ENCODE peak calls at places on chromosome 11, in nine cellular contexts. L, E, V, S, D, Q, K, G and F are unnamed samples.

GRCh38 chr11:122668562-122669090 is 13.1 kb downstream of the UBASH3B start:
- DNase-seq in G (peak), L (peak), D (no peak), E (no peak), K (peak), Q (no peak), S (no peak), V (no peak), F (no peak)

GRCh38 chr11:460331-461199 is 10.5 kb downstream of the PTDSS2 start:
- DNase-seq in G (peak), E (peak), K (no peak), L (no peak), D (no peak), Q (no peak), V (no peak), S (peak), F (no peak)

GRCh38 chr11:43681543-43681942 is 1.0 kb downstream of the HSD17B12 start:
- DNase-seq in Q (no peak), E (no peak), K (peak), D (no peak), L (peak), G (peak), S (no peak), V (no peak), F (no peak)

GRCh38 chr11:87473174-87473573 is 435.4 kb downstream of the TMEM135 start:
- DNase-seq in K (peak), S (peak), G (peak), V (no peak), D (peak), L (peak), Q (no peak), E (no peak), F (peak)

GRCh38 chr11:1351278-1351937 is 38.3 kb upstream of the BRSK2 start:
- DNase-seq in L (no peak), V (no peak), E (peak), K (no peak), S (no peak), D (no peak), Q (no peak), G (no peak), F (no peak)

GRCh38 chr11:135015966-135016365 is 603.9 kb upstream of the B3GAT1 start:
- DNase-seq in E (no peak), V (no peak), G (no peak), Q (no peak), S (no peak), K (no peak), L (no peak), D (no peak), F (no peak)

GRCh38 chr11:70352074-70352473 is 46.3 kb upstream of the CTTN start:
- DNase-seq in V (no peak), D (no peak), S (no peak), Q (no peak), L (no peak), G (no peak), E (no peak), K (no peak), F (no peak)

GRCh38 chr11:46930089-46930488 is 6.5 kb upstream of the CSTPP1 start:
- DNase-seq in E (no peak), V (no peak), K (no peak), D (no peak), Q (no peak), G (peak), L (no peak), S (no peak), F (no peak)

GRCh38 chr11:63835156-63835540 is 3.8 kb upstream of the MARK2 start:
- DNase-seq in S (no peak), G (no peak), K (no peak), D (no peak), E (no peak), Q (no peak), L (no peak), V (no peak), F (no peak)

GRCh38 chr11:92978226-92979111 is 9.0 kb downstream of the MTNR1B start:
- DNase-seq in G (no peak), D (no peak), V (no peak), S (peak), Q (no peak), K (no peak), L (peak), E (no peak), F (no peak)

GRCh38 chr11:3866206-3866605 is 10.7 kb downstream of the STIM1 start:
- DNase-seq in K (no peak), D (peak), E (peak), L (no peak), S (no peak), V (no peak), Q (peak), G (peak), F (no peak)

GRCh38 chr11:126512251-126512650 is 156.8 kb downstream of the ST3GAL4 start:
- DNase-seq in G (no peak), S (no peak), E (peak), L (no peak), V (no peak), D (no peak), K (no peak), Q (no peak), F (no peak)

GRCh38 chr11:85903406-85903805 is 48.2 kb downstream of the CCDC83 start:
- DNase-seq in S (no peak), K (no peak), V (no peak), E (no peak), Q (no peak), L (no peak), D (no peak), G (no peak), F (no peak)

GRCh38 chr11:65569973-65570918 is at the start of gene ZNRD2:
- DNase-seq in G (peak), S (peak), D (peak), E (peak), L (peak), K (peak), Q (peak), V (peak), F (peak)

GRCh38 chr11:122170815-122171475 is 54.9 kb upstream of the BLID start:
- DNase-seq in E (no peak), S (peak), Q (no peak), V (no peak), G (no peak), K (no peak), L (peak), D (no peak), F (no peak)

GRCh38 chr11:96050435-96051182 is 126.7 kb upstream of the MTMR2 start:
- DNase-seq in V (no peak), G (peak), Q (no peak), E (no peak), S (no peak), L (peak), D (no peak), K (no peak), F (no peak)

GRCh38 chr11:117428856-117429229 is 101.2 kb downstream of the CEP164 start:
- DNase-seq in S (no peak), D (no peak), K (no peak), Q (no peak), V (no peak), E (no peak), G (no peak), L (no peak), F (no peak)
- TF ChIP-seq CTCF in S (no peak), D (no peak), K (no peak), Q (no peak), V (no peak), E (no peak), G (no peak), L (no peak), F (no peak)

GRCh38 chr11:83827940-83828554 is 541.9 kb upstream of the CCDC90B start:
- DNase-seq in K (no peak), Q (no peak), S (no peak), L (peak), G (peak), E (no peak), V (no peak), D (no peak), F (no peak)
- H3K4me3 ChIP-seq in K (no peak), Q (peak), S (no peak), L (no peak), G (peak), E (peak), V (no peak), D (no peak), F (peak)

GRCh38 chr11:14645985-14646900 is 2.6 kb downstream of the PDE3B start:
- DNase-seq in K (no peak), V (no peak), G (no peak), Q (no peak), L (peak), D (no peak), E (no peak), S (no peak), F (no peak)
- TF ChIP-seq CTCF in K (no peak), V (no peak), G (no peak), Q (no peak), L (no peak), D (no peak), E (no peak), S (no peak), F (no peak)

GRCh38 chr11:8688414-8689362 is 6.1 kb downstream of the RPL27A start:
- DNase-seq in E (peak), L (peak), G (peak), Q (peak), K (peak), D (peak), S (peak), V (peak), F (peak)
- H3K4me3 ChIP-seq in E (peak), L (peak), G (peak), Q (peak), K (peak), D (peak), S (peak), V (peak), F (peak)

GRCh38 chr11:18523079-18523478 is 3.7 kb downstream of the TSG101 start:
- DNase-seq in L (no peak), S (no peak), K (no peak), G (no peak), E (no peak), Q (no peak), V (no peak), D (no peak), F (no peak)

GRCh38 chr11:18524248-18524647 is 2.5 kb downstream of the TSG101 start:
- DNase-seq in Q (no peak), D (no peak), K (no peak), V (no peak), G (no peak), E (no peak), L (no peak), S (no peak), F (no peak)

GRCh38 chr11:18521123-18521522 is 5.6 kb downstream of the TSG101 start:
- DNase-seq in V (no peak), Q (no peak), L (no peak), D (no peak), E (no peak), G (no peak), S (no peak), K (no peak), F (no peak)

GRCh38 chr11:18526130-18526520 is 617 bp downstream of the TSG101 start:
- DNase-seq in K (no peak), G (no peak), Q (no peak), L (no peak), S (no peak), E (no peak), V (no peak), D (no peak), F (no peak)

GRCh38 chr11:18522388-18522787 is 4.4 kb downstream of the TSG101 start:
- DNase-seq in G (no peak), D (no peak), K (no peak), Q (no peak), E (no peak), L (no peak), V (no peak), S (no peak), F (no peak)
- TF ChIP-seq CTCF in G (no peak), D (no peak), K (peak), Q (no peak), E (no peak), L (no peak), V (no peak), S (no peak), F (no peak)

GRCh38 chr11:117315285-117316196 is 515 bp downstream of the BACE1 start:
- DNase-seq in Q (no peak), L (no peak), E (no peak), D (no peak), V (no peak), S (no peak), K (no peak), G (no peak), F (no peak)

GRCh38 chr11:117313103-117313502 is 3.0 kb downstream of the BACE1 start:
- DNase-seq in D (no peak), E (no peak), S (no peak), K (no peak), V (no peak), L (no peak), Q (no peak), G (no peak), F (no peak)

GRCh38 chr11:117316197-117316961 is at the start of gene BACE1:
- DNase-seq in K (peak), S (peak), V (peak), Q (peak), D (peak), G (peak), E (peak), L (peak), F (no peak)

GRCh38 chr11:117313828-117314768 is 2.0 kb downstream of the BACE1 start:
- DNase-seq in L (no peak), V (no peak), E (no peak), K (no peak), D (no peak), Q (no peak), G (no peak), S (no peak), F (no peak)

DNA sequence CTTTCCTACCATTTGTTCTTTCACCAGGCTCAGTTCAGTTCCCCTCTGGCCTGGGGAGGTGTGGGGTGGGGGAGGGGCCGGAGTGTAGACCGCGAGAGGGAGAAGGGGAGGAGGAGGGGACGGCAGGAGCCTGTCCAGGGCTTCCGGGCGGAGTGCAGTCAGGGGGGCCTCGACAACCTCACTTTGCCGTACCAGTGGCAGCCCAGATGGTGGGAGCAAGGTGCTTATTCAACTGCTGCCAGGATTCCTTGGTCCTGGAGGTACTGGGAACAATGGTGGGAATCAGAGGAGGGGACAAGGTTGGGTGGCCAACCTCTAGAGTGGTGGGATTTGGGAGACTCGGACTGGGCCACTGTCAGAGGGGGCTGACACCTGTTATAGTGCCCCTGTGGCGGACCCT is 1.2 kb downstream of the BACE1 start:
- DNase-seq in V (no peak), E (no peak), K (no peak), Q (peak), S (no peak), G (no peak), L (no peak), D (no peak), F (no peak)
- H3K4me3 ChIP-seq in V (peak), E (peak), K (peak), Q (peak), S (peak), G (peak), L (peak), D (peak), F (peak)